ENCODE peak calls at places on chromosome 22, in four cellular contexts. Q is HT1080, R is BJ, Y is tibial artery. O is an unnamed sample.

GRCh38 chr22:20037419-20037818 is 16.5 kb downstream of the TANGO2 start:
- DNase-seq in Y (no peak), Q (no peak), R (no peak), O (no peak)

GRCh38 chr22:44591146-44591790 is 93.2 kb upstream of the RTL6 start:
- DNase-seq in R (no peak), Q (no peak), Y (no peak), O (no peak)

GRCh38 chr22:19579880-19580279 is 55.7 kb upstream of the CLDN5 start:
- DNase-seq in R (no peak), Q (peak; percentile 54), Y (no peak), O (no peak)

GRCh38 chr22:47296405-47297260 is 534.2 kb downstream of the TBC1D22A start:
- DNase-seq in R (no peak), Y (peak; percentile 5), Q (no peak), O (no peak)

GRCh38 chr22:41780714-41781507 is 19.6 kb upstream of the CCDC134 start:
- DNase-seq in R (no peak), Y (peak; percentile 65), Q (peak; percentile 76), O (no peak)

GRCh38 chr22:42369250-42370041 is 62.8 kb downstream of the NFAM1 start:
- DNase-seq in Y (peak; percentile 91), Q (peak; percentile 63), R (peak; percentile 58), O (peak; percentile 96)

GRCh38 chr22:27327497-27327896 is 474.1 kb downstream of the MN1 start:
- DNase-seq in Y (no peak), R (no peak), Q (no peak), O (no peak)

GRCh38 chr22:46115388-46115678 is 35.0 kb upstream of the PPARA start:
- DNase-seq in Y (no peak), R (no peak), Q (no peak), O (no peak)

GRCh38 chr22:43941449-43941848 is 13.8 kb upstream of the SAMM50 start:
- DNase-seq in Y (no peak), Q (no peak), R (no peak), O (no peak)

GRCh38 chr22:25567305-25567704 is 2.8 kb downstream of the GRK3 start:
- DNase-seq in R (no peak), Y (no peak), Q (no peak), O (peak; percentile 13)

GRCh38 chr22:50473855-50474671 is 772 bp downstream of the SBF1 start:
- DNase-seq in R (no peak), Q (peak; percentile 36), Y (no peak), O (no peak)

GRCh38 chr22:26602127-26602526 is 12.2 kb upstream of the TPST2 start:
- DNase-seq in Y (no peak), R (no peak), Q (no peak), O (no peak)

GRCh38 chr22:41974691-41975290 is 5.5 kb downstream of the SEPTIN3 start:
- DNase-seq in Q (no peak), Y (no peak), R (no peak), O (no peak)

GRCh38 chr22:24496661-24497060 is 1.5 kb downstream of the UPB1 start:
- DNase-seq in Q (no peak), R (no peak), Y (no peak), O (no peak)

GRCh38 chr22:23675502-23676415 is 15.1 kb upstream of the RGL4 start:
- DNase-seq in Q (peak; percentile 35), R (no peak), Y (no peak), O (no peak)

GRCh38 chr22:45014658-45015057 is 4.9 kb upstream of the PHF21B start:
- DNase-seq in Y (no peak), Q (no peak), R (no peak), O (no peak)

GRCh38 chr22:45949921-45950320 is 27.0 kb downstream of the WNT7B start:
- DNase-seq in Q (no peak), R (no peak), Y (no peak), O (no peak)

GRCh38 chr22:29263791-29264216 is 4.0 kb downstream of the RHBDD3 start:
- DNase-seq in Y (no peak), Q (no peak), R (no peak), O (no peak)

GRCh38 chr22:38133331-38133730 is 22.8 kb upstream of the BAIAP2L2 start:
- DNase-seq in Q (no peak), R (no peak), Y (no peak), O (no peak)

GRCh38 chr22:49412236-49412635 is 415.4 kb downstream of the BRD1 start:
- DNase-seq in Q (no peak), R (no peak), Y (no peak), O (no peak)

GRCh38 chr22:34798605-34799004 is 267.4 kb upstream of the ISX start:
- DNase-seq in R (no peak), Q (no peak), Y (no peak), O (no peak)

GRCh38 chr22:40203568-40203967 is 25.8 kb downstream of the TNRC6B start:
- DNase-seq in Y (no peak), R (no peak), Q (no peak), O (no peak)

GRCh38 chr22:49513358-49513851 is 314.3 kb downstream of the BRD1 start:
- DNase-seq in Q (no peak), R (no peak), Y (no peak), O (no peak)

GRCh38 chr22:48380016-48380665 is 1447.5 kb downstream of the BRD1 start:
- DNase-seq in Q (no peak), R (no peak), Y (no peak), O (no peak)

GRCh38 chr22:50640857-50641647 is 13.1 kb upstream of the ARSA start:
- DNase-seq in Q (no peak), Y (no peak), R (no peak), O (no peak)

GRCh38 chr22:21641417-21641794 is 696 bp upstream of the SDF2L1 start:
- DNase-seq in Y (peak; percentile 48), R (no peak), Q (peak; percentile 57), O (peak; percentile 63)

GRCh38 chr22:48238966-48239365 is 1476.5 kb downstream of the TBC1D22A start:
- DNase-seq in Q (no peak), Y (no peak), R (no peak), O (no peak)

GRCh38 chr22:39543095-39543494 is 10.5 kb upstream of the RPS19BP1 start:
- DNase-seq in Y (no peak), R (no peak), Q (no peak), O (no peak)

GRCh38 chr22:46618104-46618647 is 2.0 kb upstream of the GRAMD4 start:
- DNase-seq in Y (no peak), R (no peak), Q (no peak), O (no peak)

GRCh38 chr22:35761037-35761436 is 43.4 kb downstream of the APOL5 start:
- DNase-seq in Q (no peak), Y (no peak), R (no peak), O (peak; percentile 36)

GRCh38 chr22:30705710-30706651 is 11.3 kb downstream of the OSBP2 start:
- DNase-seq in R (peak; percentile 87), Y (no peak), Q (peak; percentile 79), O (peak; percentile 21)

GRCh38 chr22:23777776-23778575 is 5.3 kb downstream of the MMP11 start:
- DNase-seq in Q (no peak), R (no peak), Y (peak; percentile 52), O (no peak)

O was measured in MCF 10A.